ENCODE peak calls at places on chromosomes 2 and 18, in nine cellular contexts. K, Q, C, S, X, J, V, O and B are unnamed samples.

GRCh38 chr2:4499316-4499715 is 795.9 kb downstream of the DCDC2C start:
- DNase-seq in K (no peak), Q (no peak), C (no peak), S (no peak), X (no peak), J (no peak), V (no peak), O (no peak), B (no peak)

GRCh38 chr2:152367547-152368250 is 32.7 kb downstream of the FMNL2 start:
- DNase-seq in K (no peak), Q (no peak), C (no peak), S (no peak), X (no peak), J (no peak), V (no peak), O (no peak), B (no peak)

GRCh38 chr2:117232305-117232704 is 582.2 kb upstream of the DDX18 start:
- DNase-seq in K (no peak), Q (no peak), C (peak; percentile 59), S (no peak), X (no peak), J (no peak), V (no peak), O (no peak), B (no peak)

GRCh38 chr18:6645246-6645645 is 84.3 kb upstream of the ARHGAP28 start:
- DNase-seq in K (no peak), Q (no peak), C (no peak), S (no peak), X (no peak), J (no peak), V (no peak), O (no peak), B (no peak)

GRCh38 chr2:65351234-65351947 is 81.0 kb downstream of the SPRED2 start:
- DNase-seq in K (no peak), Q (no peak), C (no peak), S (no peak), X (peak; percentile 31), J (no peak), V (no peak), O (no peak), B (no peak)

GRCh38 chr2:84459944-84460429 is 907 bp upstream of the SUCLG1 start:
- DNase-seq in K (no peak), Q (no peak), C (no peak), S (no peak), X (peak; percentile 8), J (no peak), V (no peak), O (no peak), B (peak; percentile 30)

GRCh38 chr2:144211826-144212225 is 308.1 kb downstream of the ZEB2 start:
- DNase-seq in K (no peak), Q (no peak), C (no peak), S (no peak), X (no peak), J (no peak), V (no peak), O (no peak), B (no peak)

GRCh38 chr2:88199912-88200682 is 30.0 kb downstream of the THNSL2 start:
- DNase-seq in K (peak; percentile 15), Q (no peak), C (peak; percentile 41), S (peak; percentile 46), X (peak; percentile 29), J (no peak), V (no peak), O (no peak), B (no peak)

GRCh38 chr2:22904126-22904684 is 480.8 kb upstream of the KLHL29 start:
- DNase-seq in K (no peak), Q (peak; percentile 1), C (peak; percentile 23), S (peak; percentile 56), X (peak; percentile 46), J (peak; percentile 8), V (no peak), O (peak; percentile 52), B (peak; percentile 5)

GRCh38 chr2:128457716-128458115 is 139.0 kb upstream of the HS6ST1 start:
- DNase-seq in K (no peak), Q (no peak), C (no peak), S (no peak), X (no peak), J (no peak), V (no peak), O (no peak), B (no peak)